ENCODE peak calls at places on chromosomes 4 and X, in ten cellular contexts. J, T, W, N, Q, R, Y, D, K and G are unnamed samples.
A peak's percentile ranks its signal among the peaks of the same experiment; 100 is the strongest.

GRCh38 chrX:151633157-151633556 is 62.1 kb upstream of the PRRG3 start:
- DNase-seq in J (no peak), T (no peak), W (no peak), N (no peak), Q (no peak), R (no peak), Y (no peak), D (no peak), K (no peak), G (no peak)

GRCh38 chr4:148288448-148288847 is 153.8 kb downstream of the NR3C2 start:
- DNase-seq in J (no peak), T (peak; percentile 55), W (no peak), N (no peak), Q (no peak), R (peak; percentile 41), Y (no peak), D (no peak), K (no peak), G (no peak)

GRCh38 chr4:37388672-37389368 is 144.3 kb downstream of the NWD2 start:
- DNase-seq in J (peak; percentile 63), T (no peak), W (no peak), N (no peak), Q (no peak), R (no peak), Y (no peak), D (no peak), K (no peak), G (no peak)

GRCh38 chr4:47490550-47490949 is 5.5 kb downstream of the ATP10D start:
- DNase-seq in J (peak; percentile 72), T (no peak), W (no peak), N (no peak), Q (no peak), R (peak; percentile 14), Y (peak; percentile 31), D (no peak), K (no peak), G (no peak)

GRCh38 chrX:100731441-100732281 is at the start of gene SYTL4:
- DNase-seq in J (peak; percentile 70), T (peak; percentile 37), W (no peak), N (peak; percentile 28), Q (no peak), R (peak; percentile 28), Y (no peak), D (no peak), K (peak; percentile 83), G (peak; percentile 35)

GRCh38 chr4:103498161-103499070 is 221.4 kb downstream of the TACR3 start:
- DNase-seq in J (no peak), T (no peak), W (peak; percentile 42), N (no peak), Q (peak; percentile 33), R (no peak), Y (peak; percentile 64), D (no peak), K (no peak), G (peak; percentile 60)

GRCh38 chrX:134548257-134548732 is 88.3 kb downstream of the HPRT1 start:
- DNase-seq in J (no peak), T (no peak), W (no peak), N (no peak), Q (no peak), R (peak; percentile 37), Y (no peak), D (no peak), K (no peak), G (no peak)

GRCh38 chr4:110823251-110823650 is 200.4 kb upstream of the PITX2 start:
- DNase-seq in J (no peak), T (no peak), W (peak; percentile 60), N (no peak), Q (no peak), R (no peak), Y (peak; percentile 12), D (no peak), K (no peak), G (peak; percentile 58)

GRCh38 chrX:153569475-153569874 is 29.5 kb downstream of the CCNQ start:
- DNase-seq in J (no peak), T (no peak), W (no peak), N (no peak), Q (no peak), R (no peak), Y (no peak), D (no peak), K (no peak), G (no peak)

DNA sequence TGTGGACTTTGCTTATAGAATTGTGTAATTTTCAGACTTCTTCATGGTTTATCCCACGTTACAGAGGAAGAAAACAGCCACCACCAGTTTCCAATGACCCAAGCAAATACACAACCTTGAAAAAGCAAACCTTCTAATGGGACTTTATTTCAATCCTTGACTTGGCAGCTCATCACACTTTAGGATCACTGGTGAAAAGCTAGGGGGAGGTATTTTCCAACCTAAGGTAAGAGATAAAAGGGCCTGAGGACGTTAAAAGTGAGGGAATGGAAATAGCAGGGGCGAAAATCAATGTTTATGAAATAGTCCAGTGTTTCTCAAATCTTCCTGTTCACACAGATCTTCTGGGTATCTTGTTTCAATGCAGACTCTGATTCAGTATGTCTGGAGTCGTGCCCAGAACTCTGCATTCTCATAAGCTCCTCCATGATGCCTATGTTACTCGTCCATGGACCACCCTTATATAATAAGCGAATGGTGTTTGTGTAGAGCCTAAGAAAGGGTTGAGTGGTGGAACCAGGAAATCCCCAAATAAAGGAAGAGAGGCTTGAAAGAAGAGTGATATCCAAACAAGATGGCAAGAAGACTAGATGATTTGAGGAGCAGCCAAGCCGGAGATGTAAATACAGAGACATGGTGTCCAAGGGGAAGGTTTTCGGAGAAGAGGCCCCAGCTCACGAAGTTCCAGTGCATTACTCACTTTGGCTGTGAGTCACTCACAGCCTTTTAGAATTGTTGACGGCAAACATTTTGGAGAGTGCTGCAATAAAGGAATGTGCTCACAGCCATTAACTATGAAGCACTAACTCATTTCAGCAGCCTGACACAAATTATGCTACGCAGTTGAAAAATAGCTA is 215.6 kb upstream of the PPARGC1A start:
- DNase-seq in J (no peak), T (no peak), W (peak; percentile 91), N (no peak), Q (peak; percentile 80), R (no peak), Y (peak; percentile 95), D (peak; percentile 90), K (no peak), G (peak; percentile 97)
- H3K4me3 ChIP-seq in J (no peak overlapping the region), T (no peak overlapping the region), W (no peak overlapping the region), N (no peak overlapping the region), Q (peak overlapping the region; percentile 7), R (no peak overlapping the region), Y (no peak overlapping the region), D (peak overlapping the region; percentile 36), K (no peak overlapping the region), G (no peak overlapping the region)

GRCh38 chr4:73335717-73336116 is 68.4 kb upstream of the ALB start:
- DNase-seq in J (no peak), T (no peak), W (no peak), N (no peak), Q (no peak), R (no peak), Y (no peak), D (no peak), K (no peak), G (no peak)

GRCh38 chr4:73343432-73343831 is 60.7 kb upstream of the ALB start:
- DNase-seq in J (peak; percentile 60), T (no peak), W (no peak), N (no peak), Q (no peak), R (no peak), Y (no peak), D (no peak), K (no peak), G (no peak)

GRCh38 chr4:73345399-73345975 is 58.6 kb upstream of the ALB start:
- DNase-seq in J (no peak), T (no peak), W (no peak), N (no peak), Q (no peak), R (no peak), Y (no peak), D (no peak), K (no peak), G (no peak)

GRCh38 chr4:73344106-73344505 is 60.0 kb upstream of the ALB start:
- DNase-seq in J (no peak), T (no peak), W (no peak), N (no peak), Q (no peak), R (no peak), Y (no peak), D (no peak), K (no peak), G (no peak)

DNA sequence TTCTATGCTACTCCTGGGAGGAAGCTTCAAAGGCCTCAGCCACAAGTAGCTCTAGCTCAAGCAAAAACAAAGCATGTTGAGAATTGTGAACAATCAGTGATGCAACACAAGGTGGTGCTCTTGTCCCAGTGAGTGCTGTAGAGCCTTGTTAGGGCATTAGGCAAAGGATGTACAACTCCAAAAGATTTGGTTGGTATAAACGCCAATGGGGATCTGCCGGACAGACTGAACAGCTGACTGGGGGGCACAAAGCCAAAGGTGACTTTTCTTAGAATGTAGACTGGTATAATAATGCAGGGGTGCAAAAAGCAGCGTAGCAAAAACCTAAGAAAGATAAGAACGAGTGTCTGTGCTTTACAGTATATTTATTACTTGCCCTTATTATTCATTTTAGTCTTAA is 62.6 kb upstream of the ALB start:
- DNase-seq in J (peak; percentile 79), T (peak; percentile 50), W (peak; percentile 60), N (no peak), Q (peak; percentile 13), R (peak; percentile 61), Y (peak; percentile 61), D (peak; percentile 4), K (no peak), G (peak; percentile 3)
- TF ChIP-seq CTCF in J (peak; percentile 88), T (no peak), W (peak; percentile 70), N (peak; percentile 29), Q (peak; percentile 64), R (peak; percentile 69), Y (peak; percentile 59), D (peak; percentile 61), K (peak; percentile 62), G (peak; percentile 50)

DNA sequence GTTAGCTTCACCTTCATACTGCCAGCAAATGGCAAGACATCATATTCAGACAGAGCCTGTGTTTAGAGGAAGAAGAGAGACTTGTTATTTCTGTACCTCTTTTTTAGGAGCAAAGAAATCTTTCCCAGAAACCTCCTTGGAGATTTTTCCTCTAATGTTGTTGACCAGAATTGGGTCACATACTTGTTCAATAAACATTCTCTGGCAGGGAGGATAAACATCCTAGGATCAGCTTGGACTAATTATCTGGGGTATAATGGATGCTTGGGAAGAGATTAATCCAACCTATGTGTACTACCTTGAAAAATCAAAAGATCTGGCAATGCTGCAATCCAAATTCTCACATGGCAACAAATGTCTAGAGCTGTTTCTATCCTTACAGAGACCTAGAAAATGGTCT is 8.4 kb upstream of the PRSS12 start:
- DNase-seq in J (no peak), T (no peak), W (no peak), N (no peak), Q (no peak), R (no peak), Y (no peak), D (no peak), K (no peak), G (no peak)
- H3K4me3 ChIP-seq in J (no peak overlapping the region), T (no peak overlapping the region), W (no peak overlapping the region), N (no peak overlapping the region), Q (no peak overlapping the region), R (no peak overlapping the region), Y (no peak overlapping the region), D (no peak overlapping the region), K (no peak overlapping the region), G (no peak overlapping the region)

DNA sequence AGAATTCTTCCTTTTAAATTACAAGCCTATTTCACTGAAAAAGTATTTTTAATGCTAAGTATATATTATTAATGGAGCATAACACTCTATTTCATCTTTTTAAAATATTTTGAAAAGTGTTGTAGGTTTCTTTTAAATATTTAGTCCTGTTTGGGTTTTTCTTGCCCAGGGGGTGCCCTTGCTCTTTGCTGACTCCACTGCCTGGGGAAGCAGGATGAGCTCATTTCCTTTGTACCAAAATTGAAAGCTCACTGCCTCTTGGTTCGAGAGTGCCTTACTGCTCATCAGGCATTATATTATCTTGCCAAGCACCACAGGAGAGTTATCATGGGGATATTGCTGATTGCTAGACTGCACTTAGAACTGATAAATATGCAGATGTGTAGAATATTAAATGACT is 819.2 kb downstream of the PCDH18 start:
- DNase-seq in J (no peak), T (no peak), W (peak; percentile 52), N (no peak), Q (no peak), R (no peak), Y (peak; percentile 40), D (peak; percentile 24), K (no peak), G (peak; percentile 34)
- TF ChIP-seq CTCF in J (peak; percentile 26), T (no peak), W (no peak), N (no peak), Q (no peak), R (peak; percentile 25), Y (peak; percentile 8), D (peak; percentile 47), K (no peak), G (no peak)